ENCODE peak calls at places on chromosomes 13 and 19, in eight cellular contexts. V is activated naive CD8-positive, alpha-beta T cell treated with anti-CD3 and anti-CD28 coated beads, Interleukin-2, amount 50 U/mL, for 24 hours; T is left lung; M is upper lobe of left lung; I is activated effector memory CD4-positive, alpha-beta T cell treated with anti-CD3 and anti-CD28 coated beads, Interleukin-2, amount 50 U/mL, for 16 hours; U is nucleus accumbens; H is colonic mucosa; D is AG08396. B is an unnamed sample.

GRCh38 chr13:99600318-99600717 is 99.0 kb downstream of the TM9SF2 start:
- DNase-seq in V (peak; percentile 36), T (no peak), M (no peak), I (no peak), U (no peak), H (no peak), D (no peak), B (no peak)

GRCh38 chr13:60617863-60618733 is 221.1 kb downstream of the TDRD3 start:
- DNase-seq in V (no peak), T (no peak), M (no peak), I (no peak), U (no peak), H (no peak), D (peak; percentile 48), B (no peak)

GRCh38 chr19:46782355-46783019 is 5.9 kb downstream of the SLC1A5 start:
- DNase-seq in V (no peak), T (no peak), M (no peak), I (no peak), U (no peak), H (no peak), D (no peak), B (no peak)

GRCh38 chr13:99553033-99553432 is 51.8 kb downstream of the TM9SF2 start:
- DNase-seq in V (no peak), T (no peak), M (no peak), I (no peak), U (no peak), H (no peak), D (no peak), B (no peak)

GRCh38 chr13:29497137-29497654 is 98.3 kb downstream of the SLC7A1 start:
- DNase-seq in V (no peak), T (no peak), M (peak; percentile 60), I (no peak), U (no peak), H (no peak), D (no peak), B (no peak)

GRCh38 chr19:31678421-31678820 is 329.2 kb upstream of the TSHZ3 start:
- DNase-seq in V (no peak), T (no peak), M (no peak), I (no peak), U (no peak), H (no peak), D (no peak), B (no peak)

GRCh38 chr13:101673360-101674105 is 221.1 kb downstream of the ITGBL1 start:
- DNase-seq in V (no peak), T (no peak), M (no peak), I (no peak), U (no peak), H (no peak), D (no peak), B (no peak)

GRCh38 chr19:10568444-10568825 is 344 bp downstream of the CDKN2D start:
- DNase-seq in V (peak; percentile 67), T (no peak), M (no peak), I (peak; percentile 86), U (no peak), H (peak; percentile 62), D (no peak), B (no peak)

GRCh38 chr19:5037936-5038335 is 69.0 kb downstream of the KDM4B start:
- DNase-seq in V (no peak), T (no peak), M (peak; percentile 76), I (no peak), U (no peak), H (no peak), D (no peak), B (peak; percentile 43)

GRCh38 chr13:47139519-47139918 is 242.7 kb upstream of the HTR2A start:
- DNase-seq in V (no peak), T (no peak), M (no peak), I (no peak), U (no peak), H (no peak), D (no peak), B (no peak)

B was measured in NCI-H2081 treated with DMSO at 0.1 percent for 48 hours.